ENCODE peak calls at places on chromosomes 12 and 14, in eight cellular contexts. G, E, Q, Z, C, K, P and H are unnamed samples.

GRCh38 chr14:79483472-79483871 is 727.8 kb downstream of the DIO2 start:
- DNase-seq in G (no peak), E (no peak), Q (no peak), Z (no peak), C (peak), K (no peak), P (no peak), H (no peak)

GRCh38 chr14:24700511-24700910 is 66.5 kb upstream of the GZMB start:
- DNase-seq in G (no peak), E (no peak), Q (no peak), Z (no peak), C (no peak), K (no peak), P (no peak), H (no peak)

GRCh38 chr12:130933269-130933995 is 20.3 kb upstream of the ADGRD1 start:
- DNase-seq in G (no peak), E (no peak), Q (no peak), Z (peak), C (no peak), K (no peak), P (no peak), H (no peak)

GRCh38 chr14:100535287-100536131 is 51.7 kb downstream of the BEGAIN start:
- DNase-seq in G (peak), E (no peak), Q (no peak), Z (peak), C (no peak), K (no peak), P (no peak), H (peak)

GRCh38 chr12:106045251-106045674 is 93.5 kb downstream of the NUAK1 start:
- DNase-seq in G (no peak), E (no peak), Q (no peak), Z (no peak), C (no peak), K (no peak), P (no peak), H (no peak)

GRCh38 chr12:123608192-123608591 is 6.3 kb downstream of the DDX55 start:
- DNase-seq in G (no peak), E (no peak), Q (no peak), Z (no peak), C (no peak), K (no peak), P (no peak), H (no peak)

GRCh38 chr14:89202413-89202812 is 214.6 kb downstream of the FOXN3 start:
- DNase-seq in G (no peak), E (no peak), Q (no peak), Z (no peak), C (no peak), K (no peak), P (no peak), H (no peak)

GRCh38 chr12:120831648-120832267 is 72.4 kb downstream of the SPPL3 start:
- DNase-seq in G (no peak), E (no peak), Q (no peak), Z (no peak), C (no peak), K (no peak), P (no peak), H (no peak)

GRCh38 chr12:100376166-100376565 is 19.3 kb downstream of the SLC17A8 start:
- DNase-seq in G (no peak), E (no peak), Q (no peak), Z (no peak), C (no peak), K (no peak), P (no peak), H (no peak)

GRCh38 chr12:104520242-104520900 is 63.6 kb downstream of the CHST11 start:
- DNase-seq in G (no peak), E (no peak), Q (no peak), Z (no peak), C (no peak), K (peak), P (no peak), H (peak)

GRCh38 chr12:65825573-65826512 is 1.6 kb downstream of the HMGA2 start:
- DNase-seq in G (peak), E (peak), Q (no peak), Z (peak), C (no peak), K (peak), P (no peak), H (peak)

GRCh38 chr14:68794856-68795601 is 2.2 kb upstream of the ZFP36L1 start:
- DNase-seq in G (no peak), E (no peak), Q (peak), Z (no peak), C (peak), K (peak), P (no peak), H (no peak)

GRCh38 chr12:92290016-92290685 is 144.5 kb upstream of the BTG1 start:
- DNase-seq in G (no peak), E (no peak), Q (no peak), Z (no peak), C (peak), K (no peak), P (no peak), H (no peak)

GRCh38 chr12:25553083-25553482 is at the start of gene LMNTD1:
- DNase-seq in G (no peak), E (no peak), Q (peak), Z (no peak), C (peak), K (no peak), P (no peak), H (no peak)

DNA sequence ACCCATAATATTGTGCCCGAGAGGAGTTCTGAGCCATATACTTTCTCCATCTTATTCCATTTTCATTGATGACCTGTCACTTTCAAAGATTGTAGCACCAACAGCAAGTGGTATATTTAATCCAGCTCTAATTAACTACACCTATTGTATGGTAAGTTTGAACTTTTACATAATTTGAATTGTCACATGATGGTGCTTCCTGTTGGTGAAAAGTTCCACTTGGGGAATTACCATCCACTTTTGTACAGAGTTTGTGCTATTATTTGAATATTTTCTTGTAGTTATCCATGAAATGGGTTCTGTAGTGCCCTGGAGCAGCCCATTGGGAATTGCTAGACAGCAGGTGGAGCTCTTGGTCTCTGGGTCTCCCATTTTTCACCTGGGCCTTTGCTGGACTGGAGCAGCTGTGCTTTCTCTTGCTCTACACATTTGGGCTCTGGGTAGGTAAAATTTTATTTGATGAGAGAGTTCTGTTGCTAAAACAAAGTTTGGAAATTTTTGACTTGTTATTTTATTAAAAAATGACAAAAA is 3.0 kb downstream of the SMCO3 start:
- DNase-seq in G (no peak), E (no peak), Q (no peak), Z (no peak), C (peak), K (peak), P (no peak), H (no peak)
- TF ChIP-seq CTCF in G (no peak), E (peak), Q (peak), Z (peak), C (peak), K (peak), P (no peak), H (no peak)

DNA sequence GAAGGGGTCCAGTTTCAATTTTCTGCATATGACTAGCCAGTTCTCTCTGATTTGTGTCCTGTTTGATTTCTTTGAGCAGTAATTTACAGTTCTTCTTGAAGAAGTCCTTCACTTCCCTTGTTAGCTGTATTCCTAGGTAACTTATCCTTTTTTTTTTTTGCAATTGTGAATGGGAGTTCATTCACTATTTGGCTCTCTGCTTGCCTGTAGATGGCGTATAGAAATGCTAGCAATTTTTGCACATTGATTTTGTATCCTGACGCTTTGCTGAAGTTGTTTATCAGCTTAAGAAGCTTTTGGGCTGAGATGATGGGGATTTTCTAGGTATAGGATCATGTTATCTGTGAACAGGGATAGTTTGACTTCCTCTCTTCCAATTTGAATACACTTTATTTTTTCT is 77.6 kb upstream of the NID2 start:
- DNase-seq in G (no peak), E (no peak), Q (no peak), Z (no peak), C (no peak), K (no peak), P (no peak), H (no peak)
- TF ChIP-seq CTCF in G (no peak), E (no peak), Q (no peak), Z (no peak), C (peak), K (no peak), P (no peak), H (no peak)

GRCh38 chr14:66403183-66403582 is 83.0 kb upstream of the CCDC196 start:
- DNase-seq in G (no peak), E (no peak), Q (peak), Z (no peak), C (peak), K (peak), P (no peak), H (no peak)
- TF ChIP-seq CTCF in G (no peak), E (peak), Q (peak), Z (peak), C (peak), K (peak), P (no peak), H (no peak)

GRCh38 chr14:105533811-105534498 is 7.6 kb downstream of the TMEM121 start:
- DNase-seq in G (no peak), E (no peak), Q (no peak), Z (no peak), C (no peak), K (no peak), P (no peak), H (no peak)

GRCh38 chr14:105532111-105532623 is 5.8 kb downstream of the TMEM121 start:
- DNase-seq in G (no peak), E (no peak), Q (no peak), Z (no peak), C (no peak), K (no peak), P (no peak), H (no peak)

GRCh38 chr14:105533391-105533790 is 7.0 kb downstream of the TMEM121 start:
- DNase-seq in G (no peak), E (no peak), Q (no peak), Z (no peak), C (no peak), K (no peak), P (no peak), H (no peak)

GRCh38 chr14:105531088-105531957 is 4.9 kb downstream of the TMEM121 start:
- DNase-seq in G (no peak), E (no peak), Q (no peak), Z (no peak), C (no peak), K (no peak), P (no peak), H (no peak)

DNA sequence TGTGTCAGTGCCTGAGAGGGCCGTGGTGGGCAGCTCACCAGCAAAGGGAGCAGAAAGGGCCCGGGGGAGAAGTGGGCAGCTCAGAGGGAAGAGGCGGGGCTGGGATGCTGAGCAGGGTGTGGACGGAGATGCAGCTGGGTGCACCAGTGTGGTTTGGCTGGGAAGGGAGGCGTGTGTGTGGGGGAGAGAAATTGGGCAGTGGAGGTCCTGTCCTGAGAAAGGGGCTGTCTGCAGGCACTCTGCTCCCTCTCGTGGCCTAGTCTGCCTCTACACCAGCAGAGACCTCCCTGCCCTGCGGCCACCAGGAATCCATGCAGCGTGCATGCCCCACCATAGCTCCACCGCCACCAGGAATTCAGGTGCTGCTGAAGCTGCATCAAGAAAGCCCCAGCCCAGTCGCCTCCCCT is 6.4 kb downstream of the TMEM121 start:
- DNase-seq in G (peak), E (no peak), Q (no peak), Z (no peak), C (peak), K (peak), P (no peak), H (peak)
- TF ChIP-seq CTCF in G (no peak), E (peak), Q (peak), Z (peak), C (peak), K (peak), P (no peak), H (no peak)

GRCh38 chr14:62118461-62118860 is 356.2 kb downstream of the SNAPC1 start:
- DNase-seq in G (no peak), E (no peak), Q (no peak), Z (no peak), C (no peak), K (peak), P (no peak), H (no peak)

GRCh38 chr14:62117718-62118164 is 355.5 kb downstream of the SNAPC1 start:
- DNase-seq in G (no peak), E (no peak), Q (no peak), Z (no peak), C (no peak), K (no peak), P (no peak), H (no peak)

GRCh38 chr14:62118871-62119270 is 356.7 kb downstream of the SNAPC1 start:
- DNase-seq in G (no peak), E (no peak), Q (no peak), Z (no peak), C (no peak), K (peak), P (no peak), H (no peak)

DNA sequence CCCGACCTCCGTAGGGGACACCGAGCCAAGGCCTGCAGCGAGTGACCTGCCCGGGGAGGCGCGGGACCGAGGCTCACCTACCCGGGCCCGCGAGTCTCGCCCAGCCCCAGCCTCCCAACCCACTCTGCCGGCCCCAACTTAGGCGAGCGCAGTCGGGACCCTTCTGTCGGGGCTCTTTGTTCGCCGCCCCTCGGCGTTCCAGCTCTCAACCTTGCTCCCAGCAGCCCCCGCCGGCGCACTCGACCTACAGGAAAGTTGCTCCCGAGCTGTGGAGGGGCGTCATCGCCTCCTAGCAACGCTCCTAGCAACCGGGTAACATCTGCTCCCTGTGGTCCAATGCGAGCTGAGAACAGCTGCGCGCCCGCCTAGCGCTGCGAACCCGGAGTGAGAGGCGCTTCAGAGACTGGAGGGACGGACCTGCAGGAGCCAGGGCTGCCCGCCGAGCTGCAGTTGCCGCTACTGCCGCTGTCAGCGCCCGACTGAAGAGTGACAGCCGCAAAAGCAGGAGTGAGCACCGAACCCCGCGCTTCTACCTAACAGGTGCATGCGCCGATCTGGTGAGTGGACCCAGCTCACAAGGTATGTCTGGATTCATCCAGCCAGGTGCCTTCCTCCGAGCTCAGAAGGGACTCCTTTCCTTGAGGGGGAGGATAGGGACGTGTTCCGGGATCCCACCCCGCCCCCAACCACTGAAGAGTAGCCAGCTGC is 354.9 kb downstream of the SNAPC1 start:
- DNase-seq in G (peak), E (peak), Q (no peak), Z (peak), C (peak), K (peak), P (no peak), H (peak)
- TF ChIP-seq CTCF in G (no peak), E (peak), Q (peak), Z (peak), C (peak), K (peak), P (no peak), H (no peak)